ENCODE peak calls at places on chromosome 2, in four cellular contexts. A is K562, S is WTC11, V is HepG2. U is an unnamed sample.

GRCh38 chr2:217804786-217805678 is 197.8 kb downstream of the TNS1 start:
- DNase-seq in A (no peak), S (no peak), V (no peak), U (no peak)

GRCh38 chr2:218381916-218382366 is at the start of gene SLC11A1:
- DNase-seq in A (no peak), S (no peak), V (no peak), U (no peak)

GRCh38 chr2:26561918-26562810 is 79.0 kb downstream of the CIB4 start:
- DNase-seq in A (peak; percentile 78), S (peak; percentile 47), V (peak; percentile 61), U (peak; percentile 92)

GRCh38 chr2:119756837-119757236 is 2.9 kb upstream of the PTPN4 start:
- DNase-seq in A (no peak), S (no peak), V (peak; percentile 57), U (no peak)

GRCh38 chr2:33032245-33032644 is 85.5 kb downstream of the LTBP1 start:
- DNase-seq in A (no peak), S (no peak), V (no peak), U (no peak)

GRCh38 chr2:128642316-128642715 is 323.6 kb upstream of the HS6ST1 start:
- DNase-seq in A (no peak), S (no peak), V (no peak), U (no peak)

GRCh38 chr2:11024687-11025086 is 113.0 kb downstream of the KCNF1 start:
- DNase-seq in A (no peak), S (no peak), V (no peak), U (no peak)

GRCh38 chr2:30234180-30234971 is 3.0 kb downstream of the LBH start:
- DNase-seq in A (no peak), S (no peak), V (peak; percentile 12), U (peak; percentile 89)

GRCh38 chr2:119415630-119416029 is 16.0 kb upstream of the TMEM37 start:
- DNase-seq in A (no peak), S (no peak), V (no peak), U (no peak)

GRCh38 chr2:241859017-241859435 is 332 bp upstream of the PDCD1 start:
- DNase-seq in A (peak; percentile 70), S (no peak), V (no peak), U (no peak)

GRCh38 chr2:241857041-241857541 is 1.6 kb downstream of the PDCD1 start:
- DNase-seq in A (no peak), S (no peak), V (no peak), U (no peak)

GRCh38 chr2:241859436-241860183 is 916 bp upstream of the PDCD1 start:
- DNase-seq in A (peak; percentile 59), S (no peak), V (no peak), U (no peak)

GRCh38 chr2:241857572-241858121 is 1.0 kb downstream of the PDCD1 start:
- DNase-seq in A (no peak), S (no peak), V (no peak), U (no peak)

GRCh38 chr2:241858206-241859016 is at the start of gene PDCD1:
- DNase-seq in A (peak; percentile 85), S (peak; percentile 49), V (peak; percentile 31), U (no peak)
- TF ChIP-seq HMGXB4 in A (no peak), S (no peak), V (no peak), U (no peak)

DNA sequence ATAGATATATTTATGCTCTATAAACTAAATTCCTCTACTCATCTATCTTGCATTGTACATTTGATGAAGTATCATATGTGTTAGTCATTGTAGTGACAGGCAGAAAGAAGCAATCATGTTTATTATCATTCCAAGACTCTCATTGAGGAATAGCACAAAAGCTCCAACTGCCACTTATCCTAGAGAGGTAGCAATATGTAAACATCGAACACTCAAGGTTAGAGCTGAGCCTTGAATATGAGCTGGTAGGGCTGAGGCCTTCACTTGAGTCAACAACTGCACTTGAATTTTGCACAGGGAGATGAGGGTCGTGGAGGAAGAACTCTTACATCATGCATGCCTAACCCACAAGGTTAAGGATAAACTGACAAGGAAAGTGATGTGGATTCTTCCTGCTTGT is 900.9 kb downstream of the CPS1 start:
- DNase-seq in A (no peak), S (no peak), V (no peak), U (no peak)
- TF ChIP-seq HMGXB4 in A (no peak), S (no peak), V (no peak), U (no peak)

GRCh38 chr2:212726403-212726802 is 187.8 kb upstream of the ERBB4 start:
- DNase-seq in A (no peak), S (no peak), V (no peak), U (no peak)
- TF ChIP-seq HMGXB4 in A (no peak), S (no peak), V (no peak), U (no peak)

GRCh38 chr2:12180046-12180445 is 433.6 kb downstream of the LPIN1 start:
- DNase-seq in A (no peak), S (no peak), V (no peak), U (no peak)
- TF ChIP-seq HMGXB4 in A (no peak), S (no peak), V (no peak), U (no peak)

DNA sequence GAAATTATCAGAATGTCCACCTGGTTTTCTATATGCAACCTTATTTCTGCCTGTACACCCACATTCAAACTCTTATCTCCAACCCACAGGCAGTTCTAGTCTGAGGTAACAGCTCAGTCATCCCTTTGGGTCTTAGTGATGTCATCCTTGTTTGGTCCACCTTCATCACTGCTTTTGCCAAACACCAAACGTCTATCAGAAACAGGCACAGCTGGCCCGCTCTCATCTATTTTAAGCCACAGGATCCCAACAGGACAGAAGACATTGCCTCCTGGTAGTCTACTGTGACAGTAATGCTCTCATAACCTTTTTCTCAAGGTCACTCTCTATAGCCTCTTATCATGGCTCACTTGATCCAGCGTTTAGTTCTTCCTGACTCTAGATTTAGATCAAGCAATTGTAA is 99.0 kb upstream of the CHAC2 start:
- DNase-seq in A (peak; percentile 81), S (no peak), V (no peak), U (no peak)
- TF ChIP-seq HMGXB4 in A (no peak), S (no peak), V (no peak), U (no peak)

DNA sequence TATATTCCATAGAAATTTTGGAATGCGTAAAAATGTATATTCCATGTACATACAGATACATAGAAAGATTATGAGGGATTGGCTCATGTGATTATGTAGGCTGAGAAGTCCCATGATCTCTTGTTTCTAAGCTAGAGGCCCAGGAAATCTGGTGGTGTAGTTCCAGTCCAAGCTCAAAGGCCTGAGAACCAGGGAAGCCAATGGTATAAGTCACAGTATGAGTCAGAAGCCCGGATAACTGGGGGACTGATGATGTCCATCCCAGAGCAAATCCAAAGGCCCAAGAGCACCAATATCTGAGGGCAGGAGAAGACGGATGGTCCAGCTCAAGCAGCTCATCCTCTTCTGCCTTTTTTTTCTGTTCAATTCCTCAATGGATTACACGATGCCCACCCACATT is 385.0 kb upstream of the KLHL29 start:
- DNase-seq in A (no peak), S (no peak), V (no peak), U (no peak)
- TF ChIP-seq HMGXB4 in A (no peak), S (no peak), V (no peak), U (no peak)

DNA sequence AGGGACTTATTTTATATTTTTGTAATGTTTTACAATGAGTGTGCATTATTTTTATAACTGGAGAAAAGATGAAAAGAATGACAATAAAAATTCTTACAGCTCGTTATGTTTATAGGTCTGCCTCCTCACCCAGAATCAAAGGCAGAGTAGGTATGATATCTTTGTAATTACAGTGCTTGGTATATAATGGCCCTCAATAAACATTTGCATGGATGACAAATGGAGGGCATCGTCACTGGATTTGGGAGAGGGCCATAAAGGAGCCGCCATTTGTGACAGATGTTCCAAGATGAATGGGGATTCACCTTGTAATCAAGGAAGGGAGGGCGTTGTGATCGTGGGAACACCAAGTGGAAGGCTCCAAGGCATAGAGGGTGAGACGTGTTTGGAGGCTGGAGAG is 22.6 kb upstream of the GIGYF2 start:
- DNase-seq in A (no peak), S (no peak), V (no peak), U (no peak)
- TF ChIP-seq HMGXB4 in A (no peak), S (no peak), V (no peak), U (no peak)

GRCh38 chr2:180038997-180039396 is 31.9 kb upstream of the CWC22 start:
- DNase-seq in A (no peak), S (no peak), V (no peak), U (no peak)
- TF ChIP-seq HMGXB4 in A (no peak), S (no peak), V (no peak), U (no peak)

DNA sequence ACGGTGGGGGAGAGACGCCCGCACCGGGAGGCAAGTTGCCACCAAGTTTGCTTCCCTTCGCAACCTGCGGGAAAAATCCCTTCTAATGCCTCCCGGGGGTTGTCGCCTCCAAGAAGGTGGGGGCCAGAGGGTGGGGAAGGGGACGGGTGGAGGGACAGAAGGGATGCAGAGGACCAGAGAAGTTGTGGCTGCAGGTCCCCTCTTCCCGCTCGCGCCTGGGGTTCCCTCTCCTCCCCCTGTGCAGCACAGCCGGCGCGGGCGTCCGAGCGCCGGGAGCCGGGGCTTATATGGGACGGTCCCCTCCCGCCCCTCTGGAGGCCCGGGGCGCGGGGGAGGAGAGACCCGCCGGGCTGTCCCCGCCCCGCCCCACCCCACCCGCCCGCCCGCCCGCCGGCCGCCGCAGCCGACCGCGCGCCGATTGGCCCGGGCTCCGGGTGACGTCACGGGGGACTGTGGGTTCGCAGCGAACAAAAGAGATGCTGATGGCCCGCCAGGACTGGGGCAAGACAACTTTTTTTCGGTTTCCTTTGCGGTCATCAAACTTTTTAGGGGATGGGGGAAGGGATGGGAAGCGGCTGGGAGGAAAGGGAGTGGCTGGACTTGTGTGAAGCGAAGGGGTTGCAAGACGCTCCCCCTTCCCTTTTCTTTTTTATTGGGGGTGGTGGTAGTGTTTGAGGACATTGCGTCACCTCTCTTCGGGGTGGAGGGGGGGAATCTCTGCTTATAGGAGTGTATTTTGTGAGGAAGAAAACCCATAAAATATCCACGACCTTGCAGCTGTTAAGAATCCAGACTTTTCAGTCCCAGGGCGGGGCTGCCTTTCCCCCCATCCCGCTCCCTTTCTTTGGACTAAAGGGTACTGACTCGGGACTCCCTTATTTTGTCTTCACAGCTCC is at the start of gene FN1:
- DNase-seq in A (peak; percentile 87), S (peak; percentile 92), V (peak; percentile 91), U (peak; percentile 62)
- TF ChIP-seq HMGXB4 in A (no peak), S (no peak), V (peak; percentile 53), U (no peak)

DNA sequence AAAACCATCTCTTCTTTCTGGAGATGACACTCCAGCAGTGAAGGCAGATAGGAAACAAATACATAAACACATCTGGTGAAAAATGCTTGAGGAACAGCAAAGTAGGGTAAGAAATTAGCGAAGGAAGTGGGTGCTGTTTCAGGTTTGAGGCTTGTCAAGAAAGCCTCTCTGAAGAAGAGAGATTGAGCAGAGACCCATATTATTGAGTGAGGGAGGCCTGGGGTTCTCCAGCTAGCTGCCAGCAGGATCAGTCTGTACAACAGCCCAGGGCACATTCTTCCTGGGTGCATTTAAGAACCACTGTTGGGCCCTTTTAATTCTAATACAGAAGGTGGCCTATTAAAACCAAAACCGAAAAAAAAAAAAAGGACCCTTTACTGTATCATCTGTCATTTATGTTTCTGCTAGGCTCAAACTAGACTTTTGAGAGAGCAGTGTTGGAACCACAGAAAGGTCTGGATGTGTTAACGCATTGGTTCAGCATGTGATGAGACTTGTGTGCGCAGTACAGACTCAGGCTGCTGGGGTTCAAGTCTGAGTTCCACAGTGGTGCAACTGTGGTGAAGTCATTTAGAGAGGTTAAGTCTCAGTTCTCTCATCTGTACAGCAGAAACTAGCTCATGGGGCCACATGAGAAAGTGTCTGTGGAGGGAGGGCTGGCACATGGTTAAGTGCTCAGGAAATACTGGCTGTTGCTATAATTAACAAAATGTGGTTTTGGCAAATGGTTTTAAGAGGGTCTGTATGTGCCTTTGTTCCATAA is 28.9 kb downstream of the MGAT5 start:
- DNase-seq in A (no peak), S (no peak), V (no peak), U (no peak)
- TF ChIP-seq HMGXB4 in A (no peak), S (no peak), V (no peak), U (no peak)